ENCODE peak calls at places on chromosomes 1 and 21, in four cellular contexts. Q is GM12864, T is lower lobe of right lung, V is thoracic aorta. O is an unnamed sample.

GRCh38 chr1:228280106-228280901 is 72.5 kb downstream of the OBSCN start:
- DNase-seq in Q (no peak), T (peak; percentile 42), V (no peak), O (no peak)

GRCh38 chr1:43836267-43836951 is 97.2 kb upstream of the ARTN start:
- DNase-seq in Q (peak; percentile 59), T (peak; percentile 74), V (no peak), O (peak; percentile 57)

GRCh38 chr1:232377494-232377770 is 252.5 kb downstream of the SIPA1L2 start:
- DNase-seq in Q (no peak), T (no peak), V (no peak), O (no peak)

GRCh38 chr1:179305450-179305849 is 11.9 kb downstream of the SOAT1 start:
- DNase-seq in Q (no peak), T (no peak), V (no peak), O (no peak)

GRCh38 chr1:230077436-230078221 is 10.6 kb downstream of the GALNT2 start:
- DNase-seq in Q (no peak), T (no peak), V (no peak), O (no peak)

GRCh38 chr1:6464514-6464836 is 1.5 kb downstream of the TNFRSF25 start:
- DNase-seq in Q (no peak), T (no peak), V (no peak), O (no peak)

GRCh38 chr1:230823421-230823820 is 44.9 kb downstream of the C1orf198 start:
- DNase-seq in Q (no peak), T (no peak), V (no peak), O (no peak)

GRCh38 chr1:233327938-233328660 is 575 bp downstream of the MAP3K21 start:
- DNase-seq in Q (no peak), T (peak; percentile 61), V (no peak), O (peak; percentile 33)

GRCh38 chr1:204435246-204435885 is 23.7 kb upstream of the PPP1R15B start:
- DNase-seq in Q (no peak), T (no peak), V (no peak), O (no peak)

GRCh38 chr1:232884262-232884661 is 66.1 kb upstream of the NTPCR start:
- DNase-seq in Q (no peak), T (no peak), V (no peak), O (no peak)

GRCh38 chr1:16924216-16924918 is 2.6 kb downstream of the CROCC start:
- DNase-seq in Q (no peak), T (peak; percentile 34), V (no peak), O (no peak)

GRCh38 chr1:106861110-106861509 is 195.4 kb upstream of the PRMT6 start:
- DNase-seq in Q (no peak), T (no peak), V (no peak), O (no peak)

GRCh38 chr21:33481314-33481943 is 1.7 kb upstream of the TMEM50B start:
- DNase-seq in Q (no peak), T (no peak), V (no peak), O (peak; percentile 3)

GRCh38 chr21:38980416-38981319 is 174.9 kb downstream of the ETS2 start:
- DNase-seq in Q (no peak), T (no peak), V (no peak), O (no peak)

GRCh38 chr1:107365874-107366273 is 225.0 kb downstream of the NTNG1 start:
- DNase-seq in Q (no peak), T (no peak), V (no peak), O (no peak)

DNA sequence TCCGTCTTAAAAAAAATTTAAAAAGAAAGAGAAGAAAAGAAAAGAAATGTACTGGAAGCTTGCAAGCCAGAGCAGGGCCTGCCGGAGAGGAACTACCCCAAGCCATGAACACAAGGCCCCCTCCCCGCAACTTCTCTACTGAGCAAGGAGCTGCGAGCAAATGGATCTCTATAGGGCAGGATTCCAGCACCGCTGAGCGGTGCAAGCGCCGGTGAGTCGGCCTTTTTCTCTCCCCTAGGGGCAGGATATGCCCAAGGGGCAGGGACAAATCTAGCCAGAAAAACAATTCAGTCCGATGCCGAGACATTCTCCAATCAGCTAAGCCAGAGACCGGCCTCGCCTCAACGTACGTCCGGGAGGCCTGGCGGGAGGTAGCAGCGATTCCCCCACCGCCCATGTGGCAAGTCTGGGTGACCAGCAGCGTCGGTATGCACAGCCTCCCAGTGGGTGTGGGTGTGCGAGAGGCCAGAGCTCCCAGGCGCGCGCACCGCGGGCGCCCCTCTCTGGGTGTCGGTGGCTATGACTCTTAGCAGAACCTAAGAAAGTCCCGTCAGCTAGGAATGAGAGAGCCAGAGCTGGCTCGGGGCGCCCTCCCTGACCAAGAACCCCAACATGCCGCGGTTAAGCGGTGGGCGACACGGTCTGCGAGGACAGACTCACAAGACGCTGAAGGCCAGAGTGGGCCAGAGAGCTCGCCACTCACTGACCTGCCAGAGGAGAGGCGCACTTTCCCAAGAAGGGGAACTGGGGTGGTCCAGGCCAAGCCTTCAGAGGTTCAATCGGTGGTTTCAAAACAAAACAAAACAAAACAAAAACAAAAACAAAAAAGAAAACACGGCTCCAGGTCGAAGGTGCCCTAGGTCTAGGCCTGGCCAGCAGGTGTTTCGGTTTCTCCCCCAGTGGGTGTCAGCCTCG is 1.9 kb downstream of the CSMD2 start:
- DNase-seq in Q (peak; percentile 8), T (peak; percentile 75), V (peak; percentile 48), O (peak; percentile 64)
- TF ChIP-seq CTCF in Q (peak; percentile 94), T (peak; percentile 52), V (peak; percentile 70), O (peak; percentile 69)

GRCh38 chr1:155070392-155070700 is 6.8 kb downstream of the EFNA4 start:
- DNase-seq in Q (no peak), T (no peak), V (no peak), O (no peak)

GRCh38 chr1:155071701-155072100 is 6.9 kb upstream of the EFNA3 start:
- DNase-seq in Q (no peak), T (no peak), V (no peak), O (no peak)

GRCh38 chr1:155072531-155073289 is 5.9 kb upstream of the EFNA3 start:
- DNase-seq in Q (no peak), T (no peak), V (no peak), O (no peak)

GRCh38 chr1:155069551-155070391 is 6.2 kb downstream of the EFNA4 start:
- DNase-seq in Q (no peak), T (no peak), V (no peak), O (no peak)

DNA sequence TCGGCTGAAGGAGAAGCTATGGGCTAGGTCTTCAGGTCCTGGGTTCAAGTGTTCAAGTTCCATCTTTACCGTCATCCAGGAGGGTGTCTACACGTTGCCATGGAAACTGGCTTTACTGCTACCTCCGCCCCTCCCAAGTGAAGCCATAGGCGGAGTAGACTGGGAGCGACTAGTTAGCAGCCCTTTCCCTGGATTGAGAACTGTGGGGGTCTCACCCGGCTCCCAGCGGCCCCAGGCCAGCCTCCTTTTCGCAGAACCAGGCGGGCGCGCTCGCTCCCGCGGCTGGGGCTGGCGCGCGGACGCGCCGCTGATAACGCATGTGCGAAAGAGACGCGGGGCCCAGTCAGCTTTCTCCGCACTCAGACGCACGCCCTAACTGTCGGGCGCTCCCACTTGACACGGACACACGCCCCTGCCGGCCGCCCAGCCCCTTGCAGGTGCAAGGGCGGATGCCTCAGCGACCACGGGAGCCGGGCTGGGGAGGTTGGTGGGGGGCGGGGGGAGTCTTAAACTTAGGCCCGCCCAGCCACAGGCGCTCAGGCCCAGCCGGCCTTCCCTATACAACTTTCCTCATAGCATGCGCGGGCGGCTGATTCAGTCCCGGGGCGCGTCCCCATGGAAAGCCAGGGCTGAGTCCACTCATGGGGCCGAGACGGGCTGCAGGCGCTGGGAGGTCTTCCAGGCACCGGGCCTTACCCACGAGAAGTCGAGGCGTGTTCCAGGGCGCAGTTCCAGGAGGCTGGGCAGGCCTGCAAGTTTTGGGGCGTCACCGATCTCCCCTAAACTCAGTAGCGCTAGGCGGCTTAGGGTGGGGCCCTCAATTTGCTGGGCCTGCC is 7.4 kb downstream of the EFNA4 start:
- DNase-seq in Q (no peak), T (peak; percentile 89), V (peak; percentile 53), O (peak; percentile 76)
- H3K4me3 ChIP-seq in Q (peak overlapping the region; percentile 51), T (peak overlapping the region; percentile 55), V (peak overlapping the region; percentile 77), O (peak overlapping the region; percentile 17)

GRCh38 chr1:32062867-32063230 is 9.9 kb upstream of the TMEM39B start:
- DNase-seq in Q (no peak), T (no peak), V (no peak), O (no peak)

GRCh38 chr1:32060914-32061313 is 11.8 kb upstream of the TMEM39B start:
- DNase-seq in Q (no peak), T (no peak), V (no peak), O (no peak)

GRCh38 chr1:32068891-32069590 is 3.7 kb upstream of the TMEM39B start:
- DNase-seq in Q (no peak), T (no peak), V (no peak), O (no peak)

GRCh38 chr1:32066489-32066873 is 6.3 kb upstream of the TMEM39B start:
- DNase-seq in Q (no peak), T (peak; percentile 52), V (peak; percentile 88), O (peak; percentile 35)

DNA sequence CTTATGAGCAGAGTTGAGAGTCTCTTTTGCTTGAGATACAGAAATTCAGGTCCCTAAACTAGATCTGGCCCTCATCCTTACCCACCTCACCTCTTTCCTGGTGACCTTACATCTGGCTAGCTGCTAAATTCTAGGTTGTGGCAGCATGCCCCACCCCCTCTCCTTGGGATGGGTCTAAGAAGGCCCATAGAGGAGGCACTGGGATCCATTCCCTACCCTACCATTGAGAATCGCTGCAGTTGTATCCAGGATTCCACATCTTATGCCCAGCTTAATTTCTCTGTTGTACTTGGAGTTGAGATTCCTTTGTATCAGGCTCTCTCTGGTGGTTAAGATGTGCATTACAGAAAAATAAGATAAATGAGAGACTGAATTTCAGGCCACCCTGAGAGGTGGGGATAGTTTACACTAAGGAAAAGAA is 9.5 kb upstream of the TMEM39B start:
- DNase-seq in Q (no peak), T (no peak), V (no peak), O (peak; percentile 46)
- TF ChIP-seq CTCF in Q (peak; percentile 58), T (peak; percentile 58), V (peak; percentile 70), O (peak; percentile 43)

DNA sequence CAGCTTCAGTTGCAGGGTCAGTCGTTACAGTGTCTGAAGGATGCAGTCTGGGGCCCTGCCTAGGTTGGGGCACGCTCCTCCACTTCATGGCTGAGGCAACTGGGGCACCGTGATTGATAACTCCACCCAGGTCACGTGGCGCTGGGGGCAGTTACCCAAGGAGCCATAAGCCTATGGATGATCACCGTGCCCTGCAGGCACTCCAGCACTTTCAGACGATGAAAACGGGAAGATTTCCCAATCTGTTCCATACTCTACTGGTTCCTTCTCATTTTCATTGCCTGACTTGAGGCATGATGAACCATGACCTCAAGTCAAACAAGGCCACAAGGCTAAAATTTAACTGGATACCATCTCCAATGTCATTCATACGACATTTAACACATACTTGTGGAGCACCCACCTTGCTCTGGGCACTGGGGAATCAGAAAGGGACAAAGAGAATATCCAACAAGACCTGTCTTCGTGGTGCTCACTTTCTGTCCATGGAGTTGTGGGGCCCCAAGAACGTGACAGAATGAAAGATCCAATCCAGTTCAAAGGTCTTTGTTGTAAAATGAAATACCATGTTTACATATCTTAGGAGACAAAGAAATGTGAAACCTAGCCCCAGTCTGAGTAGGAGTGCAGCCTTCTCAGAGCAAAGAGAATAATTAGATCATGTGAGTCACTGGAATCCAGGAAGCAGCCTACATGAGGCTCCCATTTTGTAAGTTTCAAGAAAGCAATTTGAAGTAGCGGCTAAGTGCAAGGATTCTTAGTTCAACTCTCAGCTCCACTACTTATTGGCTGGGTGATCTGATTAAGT is 39.4 kb upstream of the SPOCD1 start:
- DNase-seq in Q (no peak), T (no peak), V (no peak), O (no peak)
- H3K4me3 ChIP-seq in Q (no peak overlapping the region), T (no peak overlapping the region), V (no peak overlapping the region), O (no peak overlapping the region)

GRCh38 chr1:173478099-173478555 is 992 bp downstream of the PRDX6 start:
- DNase-seq in Q (no peak), T (peak; percentile 71), V (peak; percentile 18), O (no peak)

GRCh38 chr1:173477286-173478098 is at the start of gene PRDX6:
- DNase-seq in Q (peak; percentile 35), T (peak; percentile 92), V (peak; percentile 66), O (no peak)

GRCh38 chr1:173476197-173476663 is 905 bp upstream of the PRDX6 start:
- DNase-seq in Q (no peak), T (no peak), V (no peak), O (peak; percentile 3)

GRCh38 chr1:173475564-173476196 is 1.5 kb upstream of the PRDX6 start:
- DNase-seq in Q (no peak), T (no peak), V (no peak), O (peak; percentile 3)

GRCh38 chr1:173476664-173477285 is 360 bp upstream of the PRDX6 start:
- DNase-seq in Q (peak; percentile 80), T (peak; percentile 96), V (peak; percentile 43), O (peak; percentile 96)
- TF ChIP-seq CTCF in Q (no peak), T (no peak), V (no peak), O (no peak)